ENCODE peak calls at places on chromosomes 4 and X, in nine cellular contexts. V is upper lobe of right lung, I is cardiac muscle cell, N is mammary epithelial cell, T is foreskin fibroblast, G is MM.1S, Z is A549, U is choroid plexus epithelial cell, J is neural progenitor cell. O is an unnamed sample.

GRCh38 chrX:7169627-7170026 is 21.7 kb upstream of the PUDP start:
- DNase-seq in V (no peak), I (no peak), N (no peak), T (no peak), G (no peak), Z (no peak), U (no peak), J (no peak), O (no peak)

GRCh38 chr4:150493846-150494245 is 88.1 kb upstream of the MAB21L2 start:
- DNase-seq in V (no peak), I (no peak), N (peak), T (peak), G (no peak), Z (no peak), U (peak), J (no peak), O (no peak)

GRCh38 chrX:14712096-14712495 is 160.8 kb downstream of the FANCB start:
- DNase-seq in V (no peak), I (no peak), N (no peak), T (no peak), G (no peak), Z (no peak), U (peak), J (peak), O (no peak)

GRCh38 chr4:103108547-103108946 is 8.9 kb upstream of the BDH2 start:
- DNase-seq in V (no peak), I (no peak), N (no peak), T (no peak), G (no peak), Z (no peak), U (no peak), J (no peak), O (no peak)

GRCh38 chr4:81504685-81505598 is 33.2 kb upstream of the RASGEF1B start:
- DNase-seq in V (peak), I (no peak), N (no peak), T (no peak), G (peak), Z (no peak), U (no peak), J (no peak), O (no peak)

GRCh38 chrX:101022020-101022419 is 29.9 kb downstream of the TRMT2B start:
- DNase-seq in V (no peak), I (no peak), N (peak), T (no peak), G (no peak), Z (no peak), U (no peak), J (no peak), O (no peak)

GRCh38 chr4:127549521-127549920 is 83.2 kb upstream of the INTU start:
- DNase-seq in V (no peak), I (no peak), N (no peak), T (no peak), G (no peak), Z (no peak), U (peak), J (no peak), O (no peak)

GRCh38 chr4:48069026-48069425 is 52.5 kb downstream of the NIPAL1 start:
- DNase-seq in V (no peak), I (no peak), N (no peak), T (no peak), G (no peak), Z (no peak), U (no peak), J (no peak), O (no peak)

GRCh38 chrX:16148896-16149295 is 18.4 kb upstream of the MAGEB17 start:
- DNase-seq in V (no peak), I (no peak), N (peak), T (no peak), G (no peak), Z (no peak), U (no peak), J (no peak), O (no peak)

GRCh38 chrX:150478496-150479492 is 89.6 kb upstream of the MTM1 start:
- DNase-seq in V (no peak), I (no peak), N (no peak), T (no peak), G (peak), Z (no peak), U (no peak), J (no peak), O (no peak)

GRCh38 chrX:34881671-34882070 is 60.9 kb upstream of the FAM47B start:
- DNase-seq in V (no peak), I (no peak), N (peak), T (no peak), G (no peak), Z (no peak), U (no peak), J (no peak), O (no peak)

GRCh38 chr4:14294611-14295010 is 667.1 kb upstream of the BOD1L1 start:
- DNase-seq in V (no peak), I (no peak), N (no peak), T (peak), G (no peak), Z (no peak), U (peak), J (no peak), O (no peak)

DNA sequence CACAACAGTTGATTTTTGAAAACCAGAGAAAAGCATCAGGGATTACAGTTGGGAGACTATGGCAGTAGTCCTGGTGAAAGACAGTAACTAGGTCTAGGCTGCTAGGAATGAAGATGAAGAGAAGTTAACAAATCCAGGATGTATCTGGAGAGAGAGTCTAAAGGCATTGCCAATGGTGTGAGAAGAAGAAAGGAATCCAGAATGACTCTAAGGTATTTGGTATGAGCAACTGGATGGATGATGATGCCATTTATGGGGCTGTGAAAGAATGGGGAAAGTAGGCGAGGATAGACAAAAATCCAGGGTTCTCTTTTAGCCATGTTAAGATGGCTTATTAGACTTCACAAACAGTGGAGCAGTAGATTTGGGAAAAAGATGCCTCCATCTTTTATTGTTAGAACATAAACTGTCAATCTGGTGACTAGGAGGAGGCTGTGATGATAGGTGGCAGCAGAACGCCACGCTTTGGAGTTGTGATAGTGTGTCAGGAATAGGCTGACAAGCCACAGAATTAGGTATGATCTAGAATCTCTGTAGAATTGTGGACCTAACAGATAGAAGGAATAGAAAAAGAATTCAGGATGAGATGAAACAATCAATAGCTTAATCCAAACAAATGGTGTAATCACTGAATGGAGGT is 27.3 kb upstream of the JADE1 start:
- DNase-seq in V (no peak), I (no peak), N (no peak), T (peak), G (no peak), Z (no peak), U (no peak), J (peak), O (no peak)
- TF ChIP-seq CTCF in V (peak), I (no peak), N (no peak), T (no peak), G (peak), Z (peak), U (no peak), J (peak), O (peak)

GRCh38 chrX:19122641-19123009 is 357 bp upstream of the ADGRG2 start:
- DNase-seq in V (no peak), I (peak), N (no peak), T (no peak), G (no peak), Z (no peak), U (no peak), J (no peak), O (no peak)
- H3K4me3 ChIP-seq in V (no peak), I (peak), N (no peak), T (no peak), G (no peak), Z (peak), U (no peak), J (peak), O (no peak)

GRCh38 chrX:8755813-8756212 is 23.9 kb upstream of the ANOS1 start:
- DNase-seq in V (no peak), I (no peak), N (peak), T (no peak), G (no peak), Z (no peak), U (no peak), J (no peak), O (no peak)

GRCh38 chrX:8749697-8750096 is 17.8 kb upstream of the ANOS1 start:
- DNase-seq in V (no peak), I (no peak), N (no peak), T (no peak), G (no peak), Z (no peak), U (no peak), J (no peak), O (no peak)

GRCh38 chrX:8760021-8760420 is 28.1 kb upstream of the ANOS1 start:
- DNase-seq in V (no peak), I (no peak), N (peak), T (no peak), G (no peak), Z (no peak), U (no peak), J (no peak), O (no peak)

GRCh38 chrX:8755116-8755515 is 23.2 kb upstream of the ANOS1 start:
- DNase-seq in V (no peak), I (no peak), N (no peak), T (no peak), G (no peak), Z (no peak), U (no peak), J (peak), O (no peak)
- TF ChIP-seq CTCF in V (no peak), I (no peak), N (peak), T (peak), G (no peak), Z (no peak), U (peak), J (peak), O (no peak)

DNA sequence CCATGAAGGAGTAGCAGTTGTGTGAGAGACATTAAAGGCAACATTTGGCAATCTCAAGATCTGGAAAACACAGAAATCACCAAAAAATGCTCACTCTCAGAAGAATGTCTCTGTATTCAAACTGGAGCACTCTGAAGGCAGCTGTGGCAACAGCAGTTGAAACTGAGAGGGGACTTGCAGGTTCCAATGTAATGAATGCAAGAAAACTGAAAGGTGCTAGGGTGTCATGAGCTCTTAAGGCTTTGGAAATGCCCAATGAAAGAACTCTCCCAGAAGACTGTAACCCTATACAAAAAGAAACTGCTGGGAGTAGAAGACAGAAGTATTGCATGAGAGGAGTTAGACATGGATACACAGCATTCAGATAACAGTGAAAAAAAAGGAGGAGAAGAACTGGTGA is 118.2 kb upstream of the HTR2C start:
- DNase-seq in V (no peak), I (no peak), N (no peak), T (no peak), G (no peak), Z (no peak), U (no peak), J (no peak), O (no peak)
- H3K4me3 ChIP-seq in V (no peak), I (no peak), N (no peak), T (no peak), G (no peak), Z (no peak), U (no peak), J (no peak), O (no peak)

GRCh38 chr4:99612281-99612680 is 37.7 kb downstream of the MTTP start:
- DNase-seq in V (no peak), I (no peak), N (no peak), T (no peak), G (no peak), Z (no peak), U (no peak), J (no peak), O (no peak)

GRCh38 chr4:99617374-99617773 is 40.3 kb downstream of the C4orf54 start:
- DNase-seq in V (no peak), I (no peak), N (no peak), T (no peak), G (no peak), Z (no peak), U (no peak), J (no peak), O (no peak)

GRCh38 chr4:99614491-99614890 is 39.9 kb downstream of the MTTP start:
- DNase-seq in V (no peak), I (no peak), N (no peak), T (no peak), G (no peak), Z (no peak), U (no peak), J (no peak), O (no peak)

GRCh38 chr4:99612704-99613103 is 38.1 kb downstream of the MTTP start:
- DNase-seq in V (no peak), I (no peak), N (no peak), T (no peak), G (no peak), Z (no peak), U (no peak), J (no peak), O (no peak)

DNA sequence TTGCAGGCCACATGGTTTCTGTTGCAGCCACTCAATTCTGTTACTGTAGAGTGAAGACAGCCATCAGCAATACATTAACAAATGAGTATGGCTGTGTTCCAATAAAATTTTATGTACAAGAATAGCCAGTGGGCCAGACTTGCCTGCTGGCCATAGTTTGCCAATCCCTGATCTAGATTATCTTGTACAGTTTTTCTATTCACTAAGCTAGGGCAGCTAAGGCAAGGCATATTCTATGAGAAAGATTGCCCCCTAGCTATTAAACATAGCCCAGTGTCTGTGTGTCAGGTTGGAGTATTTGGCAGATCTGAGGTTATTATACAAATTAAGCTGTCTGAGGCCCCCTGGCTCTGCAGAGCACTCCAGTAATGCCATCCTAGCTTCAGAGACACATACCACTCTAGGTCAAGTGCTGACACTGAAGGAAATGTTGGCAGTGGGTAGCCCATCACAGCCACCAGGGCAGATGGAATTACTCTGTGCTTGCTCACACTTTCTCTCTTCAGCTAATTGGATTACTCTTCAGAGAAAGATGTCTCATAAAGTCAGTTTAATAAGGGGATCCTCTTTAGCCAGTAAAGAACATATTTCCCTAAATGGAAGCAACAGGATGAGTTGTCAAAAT is 40.7 kb downstream of the MTTP start:
- DNase-seq in V (no peak), I (peak), N (no peak), T (no peak), G (no peak), Z (no peak), U (no peak), J (no peak), O (no peak)
- TF ChIP-seq CTCF in V (no peak), I (no peak), N (no peak), T (no peak), G (no peak), Z (no peak), U (no peak), J (no peak), O (no peak)

GRCh38 chrX:133305348-133305747 is 87.2 kb upstream of the TFDP3 start:
- DNase-seq in V (no peak), I (no peak), N (no peak), T (no peak), G (no peak), Z (no peak), U (no peak), J (no peak), O (no peak)

GRCh38 chrX:133307094-133307493 is 88.9 kb upstream of the TFDP3 start:
- DNase-seq in V (no peak), I (no peak), N (no peak), T (no peak), G (no peak), Z (no peak), U (no peak), J (peak), O (no peak)

GRCh38 chrX:133302775-133303445 is 84.8 kb upstream of the TFDP3 start:
- DNase-seq in V (no peak), I (no peak), N (no peak), T (no peak), G (no peak), Z (no peak), U (peak), J (no peak), O (no peak)

GRCh38 chrX:133307637-133308485 is 89.7 kb upstream of the TFDP3 start:
- DNase-seq in V (no peak), I (peak), N (no peak), T (no peak), G (no peak), Z (no peak), U (no peak), J (peak), O (no peak)
- H3K4me3 ChIP-seq in V (no peak), I (no peak), N (no peak), T (no peak), G (no peak), Z (no peak), U (no peak), J (peak), O (no peak)

DNA sequence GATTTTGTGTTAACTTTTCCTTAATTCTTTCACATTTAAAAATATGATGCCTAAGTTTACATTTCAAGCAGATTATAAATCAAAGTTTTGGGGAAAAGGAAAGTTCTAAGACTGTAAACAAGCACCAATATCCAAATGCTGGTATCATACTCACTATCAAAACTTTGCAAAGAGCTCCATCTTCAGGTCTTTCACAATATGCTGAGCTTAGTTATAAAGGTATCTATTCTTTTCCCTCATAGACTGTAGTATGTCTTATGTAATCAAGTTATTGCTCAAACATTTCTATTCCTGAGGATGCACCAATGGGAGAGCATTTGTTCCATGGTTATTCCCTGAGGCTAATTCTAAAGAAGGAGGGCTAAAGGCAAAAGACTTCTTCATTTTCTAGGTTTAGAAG is 207.9 kb upstream of the FAM241A start:
- DNase-seq in V (no peak), I (peak), N (peak), T (no peak), G (peak), Z (peak), U (peak), J (peak), O (no peak)
- TF ChIP-seq CTCF in V (no peak), I (peak), N (peak), T (peak), G (peak), Z (peak), U (peak), J (peak), O (peak)

GRCh38 chr4:80189956-80190671 is 7.2 kb upstream of the PRDM8 start:
- DNase-seq in V (no peak), I (no peak), N (no peak), T (no peak), G (no peak), Z (no peak), U (no peak), J (peak), O (no peak)
- H3K4me3 ChIP-seq in V (peak), I (no peak), N (no peak), T (peak), G (no peak), Z (no peak), U (peak), J (peak), O (no peak)

GRCh38 chr4:121740796-121741409 is 24.1 kb downstream of the SMIM43 start:
- DNase-seq in V (no peak), I (no peak), N (no peak), T (no peak), G (no peak), Z (no peak), U (no peak), J (no peak), O (no peak)

GRCh38 chr4:121741751-121742150 is 23.2 kb downstream of the SMIM43 start:
- DNase-seq in V (no peak), I (no peak), N (no peak), T (no peak), G (no peak), Z (no peak), U (peak), J (no peak), O (no peak)

GRCh38 chr4:121736735-121737351 is 28.1 kb downstream of the SMIM43 start:
- DNase-seq in V (no peak), I (peak), N (peak), T (peak), G (peak), Z (peak), U (peak), J (peak), O (no peak)

GRCh38 chr4:121738780-121739547 is 26.0 kb downstream of the SMIM43 start:
- DNase-seq in V (no peak), I (no peak), N (no peak), T (peak), G (no peak), Z (no peak), U (peak), J (no peak), O (no peak)

DNA sequence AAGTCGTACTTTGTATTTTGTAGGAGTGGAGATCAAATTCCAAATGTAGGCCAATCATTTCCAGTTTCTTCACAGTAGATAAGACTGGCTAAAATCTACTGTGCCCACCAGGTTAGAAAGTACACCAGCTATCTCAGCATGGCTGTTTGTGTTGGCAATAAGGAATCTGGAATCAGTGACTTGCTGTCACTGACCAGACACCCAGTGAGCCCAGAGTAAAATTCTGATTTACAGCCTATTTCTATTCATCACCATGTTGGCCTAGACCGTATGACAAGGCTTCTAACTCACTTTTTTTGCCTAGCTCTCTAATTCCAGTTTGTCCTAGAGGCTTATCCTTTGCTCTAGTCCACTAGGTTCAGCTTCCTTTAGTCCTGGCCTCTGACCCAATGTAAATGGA is 25.4 kb downstream of the SMIM43 start:
- DNase-seq in V (no peak), I (no peak), N (no peak), T (no peak), G (no peak), Z (no peak), U (no peak), J (no peak), O (no peak)
- TF ChIP-seq CTCF in V (no peak), I (no peak), N (no peak), T (no peak), G (no peak), Z (no peak), U (no peak), J (no peak), O (no peak)

O was measured in GM12864.